ENCODE peak calls at places on chromosomes 7 and 10, in eight cellular contexts. D is sigmoid colon, A is brain microvascular endothelial cell, J is heart left ventricle, C is left ventricle myocardium inferior, X is spleen, O is H9, Z is SK-N-SH. U is an unnamed sample.

GRCh38 chr10:70903262-70903921 is 15.0 kb upstream of the PCBD1 start:
- DNase-seq in J (peak; percentile 69), O (peak; percentile 83), A (peak; percentile 25), Z (peak; percentile 85), C (peak; percentile 66), D (peak; percentile 82), X (peak; percentile 64), U (peak; percentile 7)

GRCh38 chr7:40455485-40455884 is 320.7 kb downstream of the SUGCT start:
- DNase-seq in X (no peak), A (no peak), J (no peak), C (no peak), Z (no peak), O (no peak), D (no peak), U (no peak)

GRCh38 chr10:83959330-83959729 is 180.0 kb upstream of the GHITM start:
- DNase-seq in O (no peak), C (no peak), J (no peak), X (no peak), Z (no peak), D (no peak), A (no peak), U (no peak)

GRCh38 chr7:116588225-116588624 is 63.4 kb downstream of the CAV1 start:
- DNase-seq in J (no peak), Z (no peak), X (peak; percentile 80), D (no peak), A (peak; percentile 74), O (no peak), C (no peak), U (no peak)

GRCh38 chr10:11326919-11327318 is 284.5 kb downstream of the USP6NL start:
- DNase-seq in X (no peak), Z (no peak), A (no peak), D (no peak), C (no peak), J (no peak), O (no peak), U (no peak)

GRCh38 chr10:96228408-96229019 is 42.9 kb downstream of the BLNK start:
- DNase-seq in C (no peak), Z (no peak), X (no peak), J (no peak), O (no peak), A (no peak), D (no peak), U (no peak)

GRCh38 chr10:614341-614664 is 75.2 kb downstream of the DIP2C start:
- DNase-seq in Z (no peak), A (no peak), D (no peak), C (no peak), J (peak; percentile 34), X (peak; percentile 65), O (no peak), U (no peak)

GRCh38 chr7:135164357-135165021 is 6.0 kb downstream of the CYREN start:
- DNase-seq in D (no peak), A (no peak), C (no peak), J (peak; percentile 71), Z (peak; percentile 27), O (peak; percentile 18), X (peak; percentile 84), U (no peak)

GRCh38 chr7:50502947-50503346 is 52.8 kb upstream of the FIGNL1 start:
- DNase-seq in A (no peak), D (peak; percentile 74), O (no peak), Z (no peak), X (peak; percentile 53), C (peak; percentile 28), J (no peak), U (no peak)

GRCh38 chr7:133705596-133705995 is 421.5 kb upstream of the LRGUK start:
- DNase-seq in A (peak; percentile 89), O (no peak), Z (no peak), D (no peak), C (no peak), J (no peak), X (no peak), U (no peak)

GRCh38 chr10:80194373-80195045 is 10.8 kb downstream of the ANXA11 start:
- DNase-seq in D (no peak), O (no peak), C (no peak), A (no peak), Z (no peak), J (no peak), X (peak; percentile 73), U (no peak)

GRCh38 chr10:120689766-120690539 is 161.2 kb upstream of the WDR11 start:
- DNase-seq in J (no peak), D (no peak), X (no peak), O (no peak), A (no peak), C (no peak), Z (no peak), U (peak; percentile 1)

GRCh38 chr10:78585952-78586351 is 482.8 kb upstream of the ZMIZ1 start:
- DNase-seq in X (no peak), O (no peak), A (no peak), C (no peak), Z (no peak), D (no peak), J (no peak), U (no peak)

GRCh38 chr7:44735403-44736165 is 13.1 kb upstream of the ZMIZ2 start:
- DNase-seq in X (peak; percentile 10), D (no peak), Z (no peak), A (peak; percentile 97), C (no peak), O (no peak), J (no peak), U (no peak)

GRCh38 chr10:4240641-4241197 is 455.7 kb upstream of the KLF6 start:
- DNase-seq in D (no peak), Z (no peak), X (no peak), A (peak; percentile 80), J (no peak), O (no peak), C (no peak), U (no peak)

GRCh38 chr10:60237977-60238376 is 151.7 kb downstream of the ANK3 start:
- DNase-seq in O (no peak), C (no peak), J (no peak), X (no peak), A (peak; percentile 35), D (no peak), Z (no peak), U (no peak)

GRCh38 chr10:5738427-5738826 is 53.8 kb downstream of the TASOR2 start:
- DNase-seq in A (no peak), O (no peak), D (no peak), C (no peak), Z (no peak), J (no peak), X (no peak), U (no peak)

GRCh38 chr10:5744849-5745248 is 60.2 kb downstream of the TASOR2 start:
- DNase-seq in X (no peak), C (no peak), O (no peak), A (no peak), D (no peak), J (no peak), Z (no peak), U (no peak)

GRCh38 chr10:5743736-5744135 is 59.1 kb downstream of the TASOR2 start:
- DNase-seq in X (no peak), Z (no peak), A (no peak), C (no peak), J (no peak), D (no peak), O (no peak), U (no peak)

GRCh38 chr10:5737352-5737751 is 52.7 kb downstream of the TASOR2 start:
- DNase-seq in Z (no peak), C (no peak), J (no peak), A (no peak), O (peak; percentile 54), D (no peak), X (no peak), U (no peak)

DNA sequence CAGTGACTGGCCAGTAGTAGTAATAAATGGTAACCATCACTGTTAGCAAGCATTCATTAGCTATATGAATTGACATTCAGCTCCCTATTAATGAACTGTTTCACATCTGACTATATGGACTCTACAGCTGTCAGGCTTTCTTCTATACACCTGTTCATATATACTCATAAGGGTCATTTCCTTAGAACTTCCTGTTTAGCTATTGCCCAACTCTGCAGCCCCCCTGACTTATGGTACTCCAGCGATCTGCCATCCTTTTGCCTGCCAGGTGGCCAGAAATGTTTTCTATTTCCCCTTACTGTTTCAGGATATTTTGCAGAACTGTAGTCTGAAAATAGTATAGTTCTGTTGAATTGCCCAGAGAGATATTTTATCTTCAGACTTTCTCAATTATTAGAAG is 56.6 kb downstream of the TASOR2 start:
- DNase-seq in X (no peak), J (no peak), D (no peak), C (no peak), A (no peak), O (no peak), Z (no peak), U (no peak)
- H3K27ac ChIP-seq in X (no peak overlapping the region), J (no peak overlapping the region), D (no peak overlapping the region), C (no peak overlapping the region), A (no peak overlapping the region), O (no peak overlapping the region), Z (no peak overlapping the region), U (no peak overlapping the region)

GRCh38 chr7:85815511-85815910 is 628.7 kb upstream of the SEMA3D start:
- DNase-seq in C (no peak), X (no peak), Z (peak; percentile 31), D (no peak), A (no peak), O (no peak), J (no peak), U (no peak)
- H3K27ac ChIP-seq in C (no peak overlapping the region), X (no peak overlapping the region), Z (no peak overlapping the region), D (no peak overlapping the region), A (no peak overlapping the region), O (no peak overlapping the region), J (no peak overlapping the region), U (no peak overlapping the region)

DNA sequence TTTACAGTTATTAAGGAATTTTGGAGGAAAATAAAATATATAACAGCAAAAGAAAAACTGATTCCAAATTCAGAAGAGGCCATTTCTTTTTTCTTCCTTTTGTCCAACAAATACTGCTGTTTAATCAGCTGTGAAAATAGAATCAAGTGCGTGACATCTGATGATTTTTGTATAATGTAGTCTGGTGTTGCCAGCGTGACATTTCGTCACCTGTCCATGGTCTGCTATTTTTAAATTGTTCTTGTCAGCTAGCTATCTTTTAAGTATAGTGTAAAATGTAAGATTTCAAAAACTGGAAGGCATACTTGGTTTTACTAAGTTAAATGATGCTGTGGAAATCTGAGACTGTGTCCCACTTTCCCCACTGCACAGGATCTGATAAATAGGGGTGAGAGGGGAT is 105.9 kb downstream of the CPEB3 start:
- DNase-seq in O (no peak), J (no peak), D (no peak), Z (no peak), C (no peak), A (no peak), X (no peak), U (no peak)
- H3K27ac ChIP-seq in O (no peak overlapping the region), J (no peak overlapping the region), D (no peak overlapping the region), Z (no peak overlapping the region), C (peak overlapping the region; percentile 54), A (no peak overlapping the region), X (no peak overlapping the region), U (no peak overlapping the region)

DNA sequence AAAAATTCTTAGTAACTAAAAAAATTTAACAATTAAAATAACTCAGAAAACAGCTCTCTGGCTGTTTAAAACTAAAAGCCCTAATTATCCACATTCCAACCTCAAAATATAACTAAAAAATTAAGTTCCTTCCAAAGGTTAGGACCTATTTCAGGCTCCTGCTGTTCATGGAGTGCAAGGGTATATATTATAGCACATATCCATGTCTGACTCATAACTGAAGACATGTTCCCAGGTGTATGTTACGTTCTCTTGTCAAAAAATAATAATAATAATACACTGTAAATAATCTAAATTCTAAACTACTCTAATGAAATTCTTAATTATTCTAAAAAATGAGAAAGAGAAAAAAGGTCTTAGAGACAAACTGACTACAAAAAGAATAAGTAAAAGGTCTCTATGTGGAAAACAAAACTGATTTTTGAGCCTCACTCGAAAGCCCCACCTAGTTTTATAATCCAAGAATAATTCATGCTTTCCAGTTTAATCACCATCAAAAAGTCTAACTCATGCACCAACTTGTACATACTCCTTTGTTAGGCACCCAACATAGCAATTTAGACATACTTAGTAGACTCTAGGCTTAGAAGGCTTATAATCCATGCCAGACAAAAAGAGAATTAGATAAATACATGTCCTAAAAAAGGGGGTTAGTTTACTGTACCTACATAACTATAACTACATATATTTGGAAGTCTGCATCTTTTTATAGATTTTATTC is 171.4 kb downstream of the KMT2E start:
- DNase-seq in C (no peak), Z (no peak), X (no peak), A (no peak), O (no peak), D (no peak), J (no peak), U (no peak)
- H3K27ac ChIP-seq in C (no peak overlapping the region), Z (no peak overlapping the region), X (no peak overlapping the region), A (no peak overlapping the region), O (no peak overlapping the region), D (no peak overlapping the region), J (no peak overlapping the region), U (no peak overlapping the region)